ENCODE peak calls at places on chromosomes 11 and 22, in five cellular contexts. H, K, Y, S and Z are unnamed samples.

GRCh38 chr11:117481036-117481435 is 153.4 kb downstream of the CEP164 start:
- DNase-seq in H (no peak), K (no peak), Y (no peak), S (no peak), Z (no peak)

GRCh38 chr22:47444746-47445065 is 682.3 kb downstream of the TBC1D22A start:
- DNase-seq in H (no peak), K (no peak), Y (no peak), S (no peak), Z (no peak)

GRCh38 chr11:132114185-132114584 is 743.8 kb downstream of the NTM start:
- DNase-seq in H (peak; percentile 17), K (peak; percentile 58), Y (peak; percentile 65), S (peak; percentile 23), Z (peak; percentile 21)

GRCh38 chr11:116510166-116510565 is 262.6 kb downstream of the BUD13 start:
- DNase-seq in H (no peak), K (no peak), Y (no peak), S (no peak), Z (no peak)

GRCh38 chr11:129280027-129280811 is 88.1 kb upstream of the ARHGAP32 start:
- DNase-seq in H (peak; percentile 40), K (no peak), Y (no peak), S (no peak), Z (peak; percentile 77)

GRCh38 chr11:125720781-125721180 is 25.3 kb upstream of the PATE1 start:
- DNase-seq in H (no peak), K (no peak), Y (no peak), S (no peak), Z (peak; percentile 21)

GRCh38 chr11:67449116-67449844 is 3.2 kb downstream of the GPR152 start:
- DNase-seq in H (no peak), K (no peak), Y (peak; percentile 25), S (no peak), Z (no peak)

GRCh38 chr22:44627521-44628139 is 74.4 kb upstream of the PRR5 start:
- DNase-seq in H (no peak), K (no peak), Y (peak; percentile 57), S (no peak), Z (no peak)

GRCh38 chr11:69637956-69638871 is 2.7 kb upstream of the CCND1 start:
- DNase-seq in H (peak; percentile 73), K (no peak), Y (peak; percentile 91), S (peak; percentile 79), Z (peak; percentile 70)
- H3K4me3 ChIP-seq in H (peak overlapping the region; percentile 19), K (peak overlapping the region; percentile 72), Y (peak overlapping the region; percentile 53), S (peak overlapping the region; percentile 96), Z (peak overlapping the region; percentile 99)

GRCh38 chr11:128085276-128085675 is 502.1 kb downstream of the ETS1 start:
- DNase-seq in H (no peak), K (no peak), Y (no peak), S (no peak), Z (no peak)

GRCh38 chr11:128089962-128090361 is 497.4 kb downstream of the ETS1 start:
- DNase-seq in H (no peak), K (no peak), Y (no peak), S (no peak), Z (no peak)

GRCh38 chr11:128086794-128087193 is 500.6 kb downstream of the ETS1 start:
- DNase-seq in H (no peak), K (no peak), Y (no peak), S (no peak), Z (no peak)
- H3K4me3 ChIP-seq in H (no peak overlapping the region), K (no peak overlapping the region), Y (no peak overlapping the region), S (no peak overlapping the region), Z (no peak overlapping the region)

DNA sequence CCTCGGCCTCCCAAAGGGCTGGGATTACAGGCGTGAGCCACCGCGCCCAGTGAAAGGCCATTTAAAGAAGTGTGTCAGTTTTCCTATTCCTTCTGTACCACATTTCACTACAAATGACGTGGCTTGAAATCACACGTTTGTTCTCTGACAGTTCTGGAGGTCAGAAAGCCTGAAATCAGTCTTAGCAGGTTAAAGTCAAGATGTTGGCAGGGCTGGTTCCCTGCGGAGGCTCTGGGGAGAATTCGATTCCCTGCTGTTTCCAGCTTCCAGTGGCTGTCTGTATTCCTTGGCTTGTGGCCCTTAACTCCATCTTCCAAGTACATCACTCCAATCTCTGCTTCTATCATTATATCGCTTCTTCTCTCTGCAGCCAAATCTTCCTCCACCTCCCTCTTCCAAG is 383.2 kb downstream of the LARGE1 start:
- DNase-seq in H (no peak), K (no peak), Y (no peak), S (no peak), Z (no peak)
- H3K4me3 ChIP-seq in H (no peak overlapping the region), K (no peak overlapping the region), Y (no peak overlapping the region), S (no peak overlapping the region), Z (no peak overlapping the region)

DNA sequence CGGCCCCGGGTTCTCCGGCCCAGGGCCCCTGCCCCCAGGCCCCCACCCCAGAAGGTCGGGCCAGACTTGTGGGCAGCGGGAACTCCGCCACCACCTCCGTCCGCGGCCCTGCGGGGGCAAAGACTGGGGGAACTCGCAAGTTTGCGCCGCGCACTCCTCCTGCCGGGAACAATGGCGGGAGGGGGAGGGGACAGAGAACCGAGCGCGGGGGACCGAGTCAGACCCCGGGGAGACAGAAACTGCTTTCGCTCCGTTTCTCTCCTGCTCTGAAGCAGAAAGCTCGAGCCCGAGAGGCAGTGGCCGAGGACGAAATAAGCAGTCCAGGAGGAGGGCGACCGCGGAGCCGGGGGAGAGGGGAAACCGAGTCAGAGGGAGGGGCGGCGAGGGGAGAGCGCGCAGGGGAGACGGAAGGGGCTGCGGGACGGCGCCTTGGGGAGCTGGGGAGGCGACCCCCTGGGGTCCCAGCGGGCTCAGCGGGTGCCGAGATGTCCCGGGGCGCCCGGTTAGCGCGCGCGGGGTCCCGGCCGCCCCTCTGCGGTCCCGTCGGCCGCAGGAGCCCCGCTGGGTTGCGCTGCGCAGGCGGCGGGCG is 553 bp downstream of the TP53I11 start:
- DNase-seq in H (no peak), K (no peak), Y (peak; percentile 89), S (peak; percentile 21), Z (no peak)
- H3K4me3 ChIP-seq in H (peak overlapping the region; percentile 51), K (peak overlapping the region; percentile 65), Y (peak overlapping the region; percentile 79), S (peak overlapping the region; percentile 69), Z (peak overlapping the region; percentile 70)